ENCODE peak calls at places on chromosomes 7 and 10, in eight cellular contexts. F is HCT116, O is Peyer's patch, H is HepG2, U is heart left ventricle, M is body of pancreas, K is ovary, J is GM12878. Q is an unnamed sample. For H3K4me1 and H3K36me3, the result is how much of the 10 kb centered on the place peaks cover.

GRCh38 chr10:114565066-114565465 is 93.0 kb downstream of the ABLIM1 start:
- DNase-seq in K (no peak), H (no peak), M (no peak), U (no peak), J (no peak), O (no peak), F (no peak), Q (no peak)

GRCh38 chr10:4051011-4051407 is 266.0 kb upstream of the KLF6 start:
- DNase-seq in M (peak), U (peak), O (no peak), J (no peak), F (no peak), K (peak), H (no peak), Q (peak)

GRCh38 chr7:71325151-71325550 is 193.2 kb downstream of the GALNT17 start:
- DNase-seq in H (no peak), M (no peak), U (no peak), K (no peak), F (no peak), O (no peak), J (no peak), Q (no peak)

GRCh38 chr10:10792681-10793080 is 225.0 kb upstream of the CELF2 start:
- DNase-seq in O (no peak), F (no peak), H (no peak), K (no peak), M (no peak), U (no peak), J (no peak), Q (no peak)

GRCh38 chr7:129213828-129214227 is 11.0 kb upstream of the AHCYL2 start:
- DNase-seq in H (peak), M (no peak), F (no peak), K (no peak), U (no peak), J (no peak), O (no peak), Q (no peak)

GRCh38 chr10:119409906-119410305 is 132.6 kb downstream of the RGS10 start:
- DNase-seq in F (no peak), O (no peak), H (peak), U (peak), K (peak), J (no peak), M (no peak), Q (peak)

GRCh38 chr10:79422178-79422892 is 23.1 kb downstream of the ZCCHC24 start:
- DNase-seq in O (no peak), H (no peak), M (no peak), F (no peak), J (no peak), U (peak), K (no peak), Q (peak)

GRCh38 chr7:34042406-34042805 is 137.1 kb downstream of the BMPER start:
- DNase-seq in K (no peak), O (no peak), J (no peak), H (no peak), F (no peak), U (no peak), M (no peak), Q (no peak)

GRCh38 chr10:80281784-80282505 is 7.5 kb downstream of the MAT1A start:
- DNase-seq in M (peak), H (peak), U (no peak), O (no peak), F (no peak), K (no peak), J (no peak), Q (no peak)

GRCh38 chr10:71475243-71475871 is 78.6 kb downstream of the CDH23 start:
- DNase-seq in M (peak), K (peak), H (no peak), O (no peak), U (peak), F (no peak), J (no peak), Q (no peak)

GRCh38 chr7:44385384-44386138 is 60.2 kb upstream of the CAMK2B start:
- DNase-seq in J (no peak), H (no peak), F (no peak), M (no peak), U (no peak), O (no peak), K (no peak), Q (no peak)

GRCh38 chr7:133355325-133355708 is 102.4 kb downstream of the EXOC4 start:
- DNase-seq in U (no peak), H (no peak), K (no peak), F (no peak), O (no peak), J (no peak), M (no peak), Q (no peak)

GRCh38 chr7:155130493-155130892 is 60.4 kb downstream of the HTR5A start:
- DNase-seq in K (no peak), U (no peak), J (no peak), F (no peak), H (no peak), M (no peak), O (no peak), Q (no peak)

GRCh38 chr10:119343001-119343601 is 135.7 kb downstream of the GRK5 start:
- DNase-seq in J (no peak), F (no peak), K (no peak), H (no peak), U (peak), O (peak), M (no peak), Q (no peak)

GRCh38 chr10:116014859-116015258 is 258.1 kb downstream of the GFRA1 start:
- DNase-seq in H (no peak), U (no peak), O (no peak), F (no peak), J (no peak), K (no peak), M (no peak), Q (no peak)

GRCh38 chr10:110364531-110364937 is 59.8 kb upstream of the SMNDC1 start:
- DNase-seq in H (no peak), F (peak), O (no peak), K (no peak), J (no peak), M (no peak), U (no peak), Q (no peak)

GRCh38 chr10:122875843-122876492 is 3.4 kb downstream of the FAM24B start:
- DNase-seq in O (no peak), M (no peak), U (no peak), H (no peak), J (no peak), K (no peak), F (no peak), Q (no peak)

GRCh38 chr10:117221156-117221711 is 19.7 kb upstream of the SLC18A2 start:
- DNase-seq in O (no peak), U (no peak), H (peak), M (no peak), J (no peak), K (no peak), F (peak), Q (no peak)

GRCh38 chr10:22325272-22325947 is 4.5 kb downstream of the BMI1 start:
- DNase-seq in J (no peak), M (peak), F (no peak), H (peak), U (peak), O (peak), K (peak), Q (peak)

GRCh38 chr10:4334853-4335252 is 491.2 kb upstream of the AKR1E2 start:
- DNase-seq in K (no peak), M (no peak), U (no peak), F (no peak), J (no peak), O (no peak), H (no peak), Q (no peak)

GRCh38 chr7:57443567-57443966 is 6.4 kb upstream of the ZNF716 start:
- DNase-seq in O (no peak), K (no peak), H (no peak), U (no peak), J (no peak), F (no peak), M (no peak), Q (no peak)

GRCh38 chr7:44398953-44399574 is 73.7 kb upstream of the CAMK2B start:
- DNase-seq in F (no peak), H (no peak), O (no peak), J (no peak), U (no peak), K (no peak), M (no peak), Q (no peak)

DNA sequence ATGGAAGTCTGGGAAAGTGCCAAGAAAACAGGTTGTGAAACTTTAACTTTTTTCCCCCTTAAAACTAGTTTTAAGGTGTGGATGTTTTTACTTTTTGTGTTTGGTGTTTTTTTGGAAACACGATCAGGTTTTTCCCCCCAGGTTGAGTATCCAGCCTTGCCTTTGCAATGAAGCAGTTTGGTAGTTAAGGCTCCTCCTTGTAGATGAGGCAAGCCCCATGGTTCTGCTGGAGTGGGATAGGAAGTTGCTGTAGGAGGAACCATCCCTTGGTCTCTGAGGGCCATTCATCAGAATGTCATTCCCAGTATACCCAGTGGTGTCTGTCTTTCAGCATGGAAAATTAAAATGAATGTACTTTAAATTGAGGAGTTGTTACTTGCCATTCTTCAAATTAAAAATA is 2.7 kb downstream of the CUL1 start:
- DNase-seq in U (no peak), J (no peak), K (no peak), H (no peak), O (no peak), M (no peak), F (no peak), Q (no peak)
- H3K4me1 ChIP-seq in U (half or more), J (under half), K (under half), H (half or more), O (under half), M (half or more), F (under half), Q (under half)

DNA sequence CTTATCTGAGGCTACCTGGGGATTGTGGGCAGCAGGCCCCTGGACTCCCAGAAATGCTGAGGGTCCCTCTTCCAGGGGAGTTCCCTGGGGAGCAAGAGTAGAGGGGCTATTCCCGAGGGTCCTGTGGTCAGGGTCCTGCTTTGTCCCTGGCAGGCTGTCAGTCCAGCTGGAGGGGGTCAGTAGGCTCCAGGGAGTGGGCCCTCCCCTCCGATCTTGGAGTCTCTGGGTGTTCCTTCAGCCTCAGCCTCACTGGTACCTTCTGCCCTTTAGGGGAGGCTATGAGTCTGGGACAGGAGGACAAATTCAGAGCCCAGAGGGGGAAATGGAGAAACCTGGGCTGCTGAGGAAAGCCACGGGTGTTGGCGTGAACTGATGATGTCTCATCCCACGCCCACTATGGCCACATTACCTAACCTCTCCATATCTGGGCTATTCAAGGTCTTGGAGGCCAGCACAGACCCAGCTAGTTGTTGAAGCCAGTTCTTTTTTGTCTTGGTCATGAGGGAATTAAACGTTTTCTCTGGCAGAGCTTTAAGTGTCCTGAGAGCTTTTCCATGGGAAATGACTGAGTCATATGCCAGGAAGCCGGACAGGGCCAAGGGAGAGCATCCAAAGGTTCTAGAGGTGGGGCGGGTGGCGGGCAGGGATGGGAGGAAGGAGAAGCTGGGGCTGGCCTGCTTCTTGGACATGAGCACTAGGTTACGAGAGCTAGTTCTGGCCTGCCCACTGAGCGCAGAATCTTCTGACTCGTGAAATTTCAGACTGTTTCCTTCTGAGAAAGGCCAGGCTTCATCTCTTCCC is 6.2 kb downstream of the CALHM2 start:
- DNase-seq in M (peak), J (no peak), U (peak), K (peak), O (no peak), F (no peak), H (no peak), Q (peak)
- H3K36me3 ChIP-seq in M (under half), J (under half), U (half or more), K (under half), O (under half), F (half or more), H (under half), Q (under half)

DNA sequence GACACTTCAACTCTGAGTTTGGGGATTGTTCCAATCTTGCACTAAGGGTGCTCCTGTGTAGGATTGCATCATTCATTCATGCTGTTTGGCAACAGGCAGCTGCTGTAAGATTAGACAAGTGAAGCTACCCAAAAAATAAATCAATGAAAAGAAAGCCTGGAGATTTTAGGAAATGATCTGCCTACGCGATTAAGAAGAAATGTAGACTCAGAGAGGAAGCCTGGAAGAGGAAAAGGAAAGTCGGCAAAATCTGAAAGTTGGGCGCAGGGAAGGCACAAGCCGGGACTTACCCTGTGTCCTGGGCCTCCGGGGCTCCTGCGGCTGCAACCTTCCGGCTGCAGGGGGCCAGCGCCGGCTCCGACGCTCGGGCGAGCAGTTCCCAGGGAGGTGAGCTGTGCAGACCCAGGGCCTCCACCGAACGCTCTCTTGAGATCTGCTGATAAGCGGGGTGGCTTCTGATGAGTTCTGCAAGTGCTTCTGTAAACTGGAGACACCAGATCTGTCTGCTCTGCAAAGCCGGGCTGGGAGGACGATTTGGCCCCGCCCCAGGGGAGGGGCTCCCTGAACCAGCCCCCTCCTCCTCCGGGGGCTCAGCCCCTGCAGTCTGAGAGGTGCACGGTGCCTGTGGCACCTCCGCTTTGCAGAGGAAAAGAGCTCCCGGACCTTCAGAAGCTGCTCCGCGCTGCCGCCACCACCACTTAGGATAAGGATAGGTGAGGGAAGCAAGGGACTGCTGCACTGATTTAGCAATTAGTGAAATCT is 17.4 kb downstream of the PSPH start:
- DNase-seq in H (peak), M (peak), K (peak), U (peak), O (peak), F (peak), J (peak), Q (peak)
- TF ChIP-seq POLR2A in H (peak), M (no peak), K (no peak), U (no peak), O (no peak), F (no peak), J (peak), Q (no peak)

GRCh38 chr7:17304926-17305325 is 6.5 kb downstream of the AHR start:
- DNase-seq in H (no peak), O (no peak), U (no peak), F (peak), J (no peak), K (no peak), M (peak), Q (no peak)

GRCh38 chr7:17305387-17306171 is 7.1 kb downstream of the AHR start:
- DNase-seq in K (no peak), F (no peak), H (no peak), U (no peak), J (no peak), M (no peak), O (no peak), Q (no peak)

GRCh38 chr7:17300012-17300411 is 1.6 kb downstream of the AHR start:
- DNase-seq in U (no peak), J (no peak), F (no peak), K (no peak), O (no peak), M (no peak), H (no peak), Q (no peak)

GRCh38 chr7:17301491-17302101 is 3.1 kb downstream of the AHR start:
- DNase-seq in H (no peak), M (peak), J (no peak), U (peak), K (no peak), O (no peak), F (no peak), Q (peak)

DNA sequence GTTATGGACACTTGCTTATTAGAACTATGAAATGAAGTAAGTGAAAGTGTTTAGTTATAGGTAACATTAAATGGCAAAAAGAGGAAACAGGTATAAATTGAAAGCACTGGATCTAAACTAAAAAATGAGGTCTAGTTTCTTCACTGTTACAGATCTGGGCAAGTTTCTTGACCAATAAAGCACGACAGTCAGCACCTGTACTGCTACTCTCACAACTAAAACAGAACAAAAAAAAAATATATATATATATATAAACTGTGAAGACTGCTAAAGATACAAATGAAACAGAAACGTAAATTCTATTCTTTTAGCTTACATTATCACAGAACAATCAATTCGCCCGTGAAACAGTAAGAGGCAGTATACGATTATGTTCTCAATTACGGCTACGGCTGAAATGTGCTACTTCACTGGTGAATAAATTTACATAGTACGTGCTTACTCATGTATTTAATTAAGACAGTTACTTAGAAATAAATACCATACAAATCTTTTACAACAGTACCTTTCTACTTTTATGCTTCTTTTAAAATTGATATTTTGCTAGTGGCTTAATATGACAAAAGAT is 4.2 kb downstream of the AHR start:
- DNase-seq in O (no peak), H (no peak), J (peak), F (no peak), K (no peak), M (no peak), U (no peak), Q (no peak)
- H3K4me1 ChIP-seq in O (under half), H (half or more), J (under half), F (half or more), K (under half), M (under half), U (half or more), Q (under half)

GRCh38 chr7:2381227-2381626 is 22.2 kb upstream of the CHST12 start:
- DNase-seq in F (no peak), H (no peak), J (no peak), M (no peak), K (no peak), O (no peak), U (no peak), Q (no peak)

GRCh38 chr7:2379821-2380450 is 23.5 kb upstream of the CHST12 start:
- DNase-seq in M (no peak), F (no peak), O (no peak), K (no peak), H (no peak), J (no peak), U (no peak), Q (no peak)

GRCh38 chr7:2383543-2384274 is 19.7 kb upstream of the CHST12 start:
- DNase-seq in J (no peak), F (no peak), M (no peak), U (no peak), K (no peak), H (no peak), O (no peak), Q (no peak)

GRCh38 chr7:2380461-2380860 is 22.9 kb upstream of the CHST12 start:
- DNase-seq in K (no peak), H (no peak), J (no peak), O (no peak), F (no peak), M (no peak), U (no peak), Q (no peak)

DNA sequence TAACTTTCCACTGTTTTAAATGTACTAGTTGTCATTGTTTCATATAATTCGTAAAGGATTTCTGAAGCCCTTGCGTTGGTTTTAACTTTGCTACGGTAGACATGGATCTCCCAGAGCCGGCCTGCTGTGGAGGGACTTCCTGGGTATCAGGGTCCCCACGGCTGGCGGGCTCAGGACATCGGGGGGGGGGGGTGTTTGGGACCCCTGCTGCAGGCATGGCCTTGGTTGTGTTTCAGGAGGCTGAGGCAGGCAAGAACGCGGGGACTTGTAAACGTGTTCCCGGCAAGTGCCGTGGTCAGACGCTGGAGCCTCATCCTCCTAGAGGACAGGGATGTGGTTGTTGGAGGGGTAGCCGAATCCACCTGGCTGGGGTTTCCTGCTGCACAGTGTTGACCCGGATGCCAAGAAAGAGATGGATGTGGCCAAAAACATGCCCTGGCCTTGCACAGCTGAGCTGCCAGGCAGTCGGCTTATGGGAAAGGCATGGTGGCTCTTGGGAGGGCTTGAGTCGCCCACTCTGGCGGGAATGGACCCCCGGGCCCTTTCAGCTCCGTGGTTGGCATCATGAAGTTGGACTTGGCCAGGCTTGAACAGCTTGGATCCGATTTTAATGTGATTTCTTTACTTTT is 21.4 kb upstream of the CHST12 start:
- DNase-seq in H (no peak), F (no peak), J (no peak), K (no peak), M (no peak), O (no peak), U (no peak), Q (no peak)
- H3K36me3 ChIP-seq in H (under half), F (under half), J (under half), K (under half), M (under half), O (under half), U (under half), Q (under half)